ENCODE peak calls at places on chromosomes 12 and 14, in ten cellular contexts. N is HS-5; M is stimulated activated CD4-positive, alpha-beta T cell treated with anti-CD3 and anti-CD28 coated beads, Interleukin-15, amount 100 ng/mL, for 1 hour; F is tibial nerve; P is brain microvascular endothelial cell; R is AG08396; J is activated gamma-delta T cell treated with Interleukin-2 at 50 U/mL for 16 hours; Z is NCI-H2029; X is IMR-90; T is stimulated activated effector memory CD8-positive, alpha-beta T cell treated with anti-CD3 and anti-CD28 coated beads, Interleukin-12 subunit alpha, Interleukin-12 subunit beta, amount 100 ng/mL, for 72 hours. Q is an unnamed sample.

GRCh38 chr14:89493877-89494634 is 77.0 kb upstream of the FOXN3 start:
- DNase-seq in R (no peak), J (no peak), X (no peak), T (no peak), P (peak), M (no peak), Z (no peak), F (no peak), N (no peak), Q (no peak)

GRCh38 chr12:104507672-104508071 is 50.9 kb downstream of the CHST11 start:
- DNase-seq in N (no peak), Z (peak), M (no peak), R (no peak), F (no peak), T (no peak), J (no peak), P (no peak), X (no peak), Q (no peak)

GRCh38 chr12:57242691-57243454 is 8.1 kb downstream of the STAC3 start:
- DNase-seq in Z (peak), M (no peak), F (no peak), N (no peak), T (peak), R (peak), P (no peak), X (peak), J (peak), Q (no peak)

GRCh38 chr14:71358209-71358931 is 451.1 kb downstream of the PCNX1 start:
- DNase-seq in J (no peak), Z (no peak), R (no peak), M (no peak), T (no peak), N (no peak), X (peak), P (no peak), F (no peak), Q (no peak)

GRCh38 chr14:91847693-91848092 is 19.6 kb downstream of the TC2N start:
- DNase-seq in M (no peak), N (no peak), T (peak), P (no peak), J (no peak), R (no peak), F (no peak), X (no peak), Z (no peak), Q (no peak)

GRCh38 chr12:93676408-93677194 is 574 bp upstream of the CRADD start:
- DNase-seq in R (no peak), J (no peak), P (no peak), M (no peak), Z (no peak), F (no peak), X (no peak), N (no peak), T (no peak), Q (no peak)

GRCh38 chr12:15049456-15050153 is 76.8 kb downstream of the PDE6H start:
- DNase-seq in P (no peak), T (no peak), F (no peak), X (no peak), Z (no peak), R (no peak), J (no peak), M (no peak), N (no peak), Q (no peak)

GRCh38 chr14:99378782-99379214 is 101.9 kb downstream of the SETD3 start:
- DNase-seq in X (peak), M (no peak), T (no peak), N (no peak), P (peak), F (no peak), R (peak), Z (no peak), J (no peak), Q (no peak)

GRCh38 chr14:96001866-96002510 is 37.2 kb upstream of the C14orf132 start:
- DNase-seq in J (no peak), N (no peak), T (no peak), M (no peak), R (no peak), X (peak), P (no peak), Z (no peak), F (no peak), Q (peak)

GRCh38 chr12:32115404-32116104 is 8.9 kb downstream of the BICD1 start:
- DNase-seq in T (no peak), P (peak), J (no peak), Z (peak), R (peak), N (peak), X (peak), F (peak), M (no peak), Q (peak)

GRCh38 chr12:58321414-58321813 is 380.0 kb downstream of the ATP23 start:
- DNase-seq in T (no peak), M (no peak), P (no peak), X (no peak), J (no peak), Z (no peak), F (no peak), R (no peak), N (no peak), Q (no peak)

GRCh38 chr12:62792526-62792925 is 142.4 kb downstream of the PPM1H start:
- DNase-seq in F (no peak), R (no peak), M (no peak), J (no peak), P (no peak), X (no peak), N (no peak), Z (no peak), T (no peak), Q (no peak)

GRCh38 chr14:58077621-58078020 is 74.4 kb downstream of the ARMH4 start:
- DNase-seq in F (no peak), M (no peak), X (peak), R (no peak), P (no peak), T (no peak), J (no peak), N (peak), Z (no peak), Q (peak)

GRCh38 chr14:98580131-98580678 is 691.8 kb downstream of the BCL11B start:
- DNase-seq in F (no peak), Z (no peak), J (peak), N (no peak), R (no peak), T (no peak), M (no peak), P (no peak), X (no peak), Q (no peak)

GRCh38 chr12:121697093-121697698 is 15.4 kb upstream of the TMEM120B start:
- DNase-seq in T (no peak), N (no peak), J (no peak), Z (peak), F (no peak), M (no peak), P (no peak), R (peak), X (peak), Q (no peak)

GRCh38 chr14:80850197-80850814 is 91.2 kb downstream of the CEP128 start:
- DNase-seq in Z (no peak), J (no peak), M (no peak), T (no peak), R (peak), N (peak), X (peak), F (no peak), P (no peak), Q (no peak)

GRCh38 chr14:100221419-100222218 is 17.3 kb upstream of the YY1 start:
- DNase-seq in Z (peak), J (peak), R (peak), N (no peak), F (no peak), M (peak), T (peak), P (peak), X (peak), Q (no peak)

GRCh38 chr14:39682563-39682962 is 250.3 kb upstream of the FBXO33 start:
- DNase-seq in P (no peak), R (no peak), T (no peak), N (no peak), F (no peak), M (no peak), X (no peak), J (no peak), Z (no peak), Q (no peak)

GRCh38 chr12:30599631-30600030 is 96.0 kb downstream of the IPO8 start:
- DNase-seq in X (peak), M (no peak), P (peak), T (no peak), F (no peak), J (no peak), Z (peak), R (no peak), N (no peak), Q (no peak)

GRCh38 chr14:93104961-93105360 is 10.8 kb downstream of the ITPK1 start:
- DNase-seq in Z (no peak), J (no peak), P (no peak), M (no peak), N (no peak), X (no peak), R (no peak), F (no peak), T (no peak), Q (no peak)

GRCh38 chr14:79051009-79051710 is 881.0 kb downstream of the NRXN3 start:
- DNase-seq in F (no peak), R (no peak), J (no peak), T (no peak), Z (no peak), P (no peak), X (no peak), M (no peak), N (no peak), Q (no peak)

GRCh38 chr14:99259327-99259726 is 12.7 kb downstream of the BCL11B start:
- DNase-seq in P (no peak), R (no peak), N (no peak), X (no peak), J (no peak), M (no peak), Z (no peak), F (no peak), T (no peak), Q (no peak)

GRCh38 chr14:37593496-37594237 is 1.4 kb downstream of the FOXA1 start:
- DNase-seq in Z (no peak), P (no peak), X (no peak), M (no peak), R (no peak), N (no peak), F (no peak), J (no peak), T (no peak), Q (no peak)

GRCh38 chr12:85633491-85633890 is 202.7 kb downstream of the RASSF9 start:
- DNase-seq in M (no peak), R (no peak), Z (no peak), J (no peak), P (no peak), N (no peak), F (no peak), T (no peak), X (no peak), Q (no peak)

GRCh38 chr12:108218911-108219310 is 89.8 kb downstream of the WSCD2 start:
- DNase-seq in Z (no peak), N (no peak), M (no peak), F (no peak), R (no peak), X (no peak), P (no peak), J (no peak), T (no peak), Q (no peak)

GRCh38 chr12:106145539-106146447 is 7.0 kb upstream of the NUAK1 start:
- DNase-seq in M (no peak), J (no peak), X (no peak), P (no peak), Z (peak), N (no peak), T (no peak), F (no peak), R (no peak), Q (no peak)

GRCh38 chr14:51780006-51780692 is 80.3 kb upstream of the GNG2 start:
- DNase-seq in Z (peak), R (peak), P (peak), J (peak), X (peak), F (peak), N (peak), T (peak), M (peak), Q (no peak)

GRCh38 chr14:93303659-93304058 is 29.2 kb downstream of the BTBD7 start:
- DNase-seq in X (no peak), N (no peak), J (no peak), P (no peak), Z (no peak), T (no peak), F (no peak), R (no peak), M (no peak), Q (no peak)

Q was measured in GM04503.